ENCODE peak calls at places on chromosomes 1 and 21, in nine cellular contexts. G is fibroblast of lung, F is hepatocyte, T is ovary, R is lower lobe of right lung, X is tibial nerve, W is colonic mucosa, N is mammary epithelial cell, I is psoas muscle. A is an unnamed sample. For H3K4me1, the result is how much of the 10 kb centered on the place peaks cover.

GRCh38 chr1:156726549-156727226 is 1.6 kb upstream of the METTL25B start:
- DNase-seq in W (peak), G (peak), X (no peak), N (peak), F (peak), T (no peak), R (no peak), I (no peak), A (peak)

GRCh38 chr1:109243221-109243620 is 6.1 kb upstream of the CELSR2 start:
- DNase-seq in W (no peak), N (no peak), G (no peak), X (no peak), F (no peak), I (no peak), R (no peak), T (no peak), A (no peak)

GRCh38 chr21:31162079-31162699 is 123.9 kb upstream of the KRTAP19-8 start:
- DNase-seq in I (no peak), W (no peak), G (no peak), R (no peak), X (no peak), F (no peak), N (no peak), T (no peak), A (no peak)

GRCh38 chr1:117652421-117652820 is 46.6 kb downstream of the TENT5C start:
- DNase-seq in T (no peak), N (no peak), F (no peak), I (no peak), X (no peak), W (no peak), G (no peak), R (no peak), A (no peak)

GRCh38 chr1:201260648-201261311 is 22.5 kb upstream of the PKP1 start:
- DNase-seq in F (no peak), I (no peak), X (no peak), W (no peak), G (no peak), T (no peak), N (peak), R (no peak), A (no peak)

GRCh38 chr1:223531742-223532341 is 133.7 kb downstream of the CAPN8 start:
- DNase-seq in T (no peak), W (peak), R (peak), I (peak), F (peak), X (no peak), N (peak), G (peak), A (peak)

GRCh38 chr1:109254621-109255096 is 5.3 kb downstream of the CELSR2 start:
- DNase-seq in T (no peak), N (no peak), X (no peak), G (no peak), W (no peak), R (no peak), F (no peak), I (peak), A (no peak)

GRCh38 chr1:206907304-206907991 is 10.2 kb downstream of the IL24 start:
- DNase-seq in G (no peak), W (no peak), X (no peak), N (no peak), R (no peak), F (peak), I (peak), T (no peak), A (no peak)

GRCh38 chr1:87134061-87134460 is 194.6 kb upstream of the LMO4 start:
- DNase-seq in G (no peak), W (no peak), T (no peak), F (no peak), X (no peak), N (no peak), I (no peak), R (no peak), A (no peak)

GRCh38 chr1:116878804-116879477 is 30.8 kb upstream of the PTGFRN start:
- DNase-seq in I (peak), T (no peak), X (no peak), N (peak), W (no peak), G (peak), F (peak), R (no peak), A (peak)

GRCh38 chr1:246418565-246419312 is 88.3 kb downstream of the SMYD3 start:
- DNase-seq in W (no peak), T (no peak), R (no peak), X (no peak), F (no peak), N (no peak), I (no peak), G (no peak), A (no peak)

GRCh38 chr1:77044133-77044849 is 174.9 kb downstream of the PIGK start:
- DNase-seq in I (no peak), R (no peak), N (peak), T (no peak), W (no peak), G (no peak), F (no peak), X (no peak), A (peak)

GRCh38 chr1:13967707-13968106 is 267.7 kb downstream of the PRDM2 start:
- DNase-seq in X (no peak), G (no peak), T (no peak), R (no peak), N (no peak), F (no peak), W (no peak), I (no peak), A (no peak)

GRCh38 chr1:231035799-231036198 is 4.3 kb downstream of the FAM89A start:
- DNase-seq in G (no peak), W (no peak), I (no peak), F (no peak), X (no peak), T (no peak), N (no peak), R (no peak), A (no peak)

GRCh38 chr1:183622884-183623785 is 12.4 kb downstream of the ARPC5 start:
- DNase-seq in N (peak), R (peak), X (no peak), I (no peak), F (peak), T (peak), G (peak), W (peak), A (no peak)

GRCh38 chr1:43974443-43975248 is at the start of gene ATP6V0B:
- DNase-seq in X (peak), W (peak), T (peak), I (peak), N (peak), R (peak), F (peak), G (peak), A (peak)
- TF ChIP-seq CTCF in X (no peak), W (no peak), T (no peak), I (peak), N (no peak), R (peak), F (peak), G (peak), A (peak)

GRCh38 chr21:42754270-42754933 is 101.0 kb downstream of the PDE9A start:
- DNase-seq in N (no peak), G (no peak), T (no peak), F (no peak), X (no peak), R (no peak), I (no peak), W (no peak), A (no peak)

GRCh38 chr21:42750737-42751530 is 97.5 kb downstream of the PDE9A start:
- DNase-seq in N (no peak), R (no peak), G (no peak), I (no peak), F (no peak), W (no peak), T (no peak), X (no peak), A (no peak)

GRCh38 chr21:42753804-42754203 is 100.4 kb downstream of the PDE9A start:
- DNase-seq in X (no peak), R (no peak), F (no peak), N (no peak), T (no peak), I (no peak), G (no peak), W (no peak), A (no peak)

GRCh38 chr21:42749226-42749625 is 95.8 kb downstream of the PDE9A start:
- DNase-seq in G (no peak), F (no peak), W (peak), T (no peak), N (no peak), R (no peak), X (no peak), I (no peak), A (no peak)

GRCh38 chr21:42751866-42752265 is 98.4 kb downstream of the PDE9A start:
- DNase-seq in W (no peak), N (no peak), G (no peak), X (no peak), T (no peak), R (no peak), I (peak), F (no peak), A (no peak)
- H3K4me1 ChIP-seq in W (under half), N (under half), G (under half), X (under half), T (under half), R (under half), I (under half), F (under half), A (under half)

DNA sequence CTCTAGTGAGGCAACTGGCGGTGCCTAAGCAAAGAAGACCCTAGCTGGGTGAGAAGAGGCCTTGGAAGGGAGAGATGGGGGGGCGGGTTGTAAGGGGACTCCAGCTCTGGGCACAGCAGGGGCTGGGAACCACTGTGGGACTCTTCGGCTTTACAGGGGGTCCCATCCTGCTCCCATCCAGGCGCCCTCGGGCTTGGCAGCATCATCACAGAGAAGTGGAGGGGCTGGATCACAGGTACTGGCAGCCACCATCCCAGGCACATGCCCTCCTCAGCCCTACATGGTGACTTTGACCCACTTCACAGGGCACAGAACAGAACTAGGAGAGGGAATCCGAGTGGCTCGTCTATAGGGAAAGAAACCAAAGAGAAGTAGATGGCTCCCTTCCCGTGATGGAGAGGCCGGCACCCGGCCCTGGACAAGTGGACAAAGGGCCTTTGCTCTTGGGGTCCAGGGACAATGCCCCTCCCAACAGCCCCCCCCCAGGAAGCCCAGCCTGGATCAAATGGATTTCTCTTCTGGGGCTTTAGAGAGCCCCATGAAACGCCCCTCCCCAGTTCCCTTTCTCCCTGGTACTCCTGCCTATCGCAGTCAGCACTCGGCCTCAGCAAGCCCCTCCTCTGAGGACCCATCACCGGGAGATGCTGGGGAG is 54.0 kb upstream of the ECE1 start:
- DNase-seq in X (no peak), N (no peak), G (no peak), F (no peak), W (no peak), R (no peak), T (peak), I (no peak), A (no peak)
- TF ChIP-seq CTCF in X (no peak), N (no peak), G (no peak), F (no peak), W (no peak), R (no peak), T (no peak), I (no peak), A (no peak)

GRCh38 chr1:4307468-4307845 is 347.0 kb upstream of the AJAP1 start:
- DNase-seq in I (no peak), R (no peak), N (no peak), T (no peak), W (no peak), X (no peak), F (no peak), G (no peak), A (no peak)
- H3K4me1 ChIP-seq in I (under half), R (under half), N (under half), T (under half), W (under half), X (under half), F (under half), G (under half), A (under half)

A was measured in foreskin keratinocyte.